ENCODE peak calls at places on chromosomes 13 and 19, in six cellular contexts. Y is A549, P is HEK293T, J is K562, T is GM12878, H is HepG2. M is an unnamed sample.

GRCh38 chr19:54415901-54416621 is 797 bp downstream of the TTYH1 start:
- DNase-seq in Y (no peak), P (no peak), J (no peak), T (no peak), H (no peak), M (no peak)

GRCh38 chr13:83327091-83327490 is 555.2 kb downstream of the SLITRK1 start:
- DNase-seq in Y (no peak), P (no peak), J (no peak), T (no peak), H (no peak), M (no peak)

GRCh38 chr13:41652735-41653361 is 195.5 kb downstream of the RGCC start:
- DNase-seq in Y (peak; percentile 7), P (no peak), J (peak; percentile 21), T (no peak), H (peak; percentile 62), M (peak; percentile 79)

GRCh38 chr13:77207943-77208342 is 119.0 kb downstream of the MYCBP2 start:
- DNase-seq in Y (no peak), P (no peak), J (no peak), T (no peak), H (no peak), M (peak; percentile 96)

GRCh38 chr13:42925626-42926025 is 66.4 kb downstream of the EPSTI1 start:
- DNase-seq in Y (no peak), P (no peak), J (no peak), T (no peak), H (no peak), M (no peak)

GRCh38 chr19:57870225-57870624 is 18.6 kb downstream of the ZNF814 start:
- DNase-seq in Y (no peak), P (no peak), J (no peak), T (no peak), H (no peak), M (no peak)

GRCh38 chr19:54123682-54124081 is 8.1 kb downstream of the PRPF31 start:
- DNase-seq in Y (no peak), P (no peak), J (no peak), T (no peak), H (no peak), M (no peak)

GRCh38 chr13:31213681-31214289 is 14.0 kb downstream of the B3GLCT start:
- DNase-seq in Y (no peak), P (no peak), J (no peak), T (no peak), H (no peak), M (peak; percentile 20)

GRCh38 chr19:10701955-10702307 is 692 bp downstream of the QTRT1 start:
- DNase-seq in Y (no peak), P (peak; percentile 47), J (peak; percentile 80), T (no peak), H (peak; percentile 56), M (no peak)

GRCh38 chr19:54142166-54142780 is 4.7 kb downstream of the CNOT3 start:
- DNase-seq in Y (no peak), P (no peak), J (no peak), T (no peak), H (no peak), M (peak; percentile 46)

GRCh38 chr19:10271543-10272086 is 695 bp downstream of the ICAM1 start:
- DNase-seq in Y (no peak), P (no peak), J (no peak), T (no peak), H (no peak), M (peak; percentile 56)

GRCh38 chr13:30240608-30241007 is 66.7 kb downstream of the KATNAL1 start:
- DNase-seq in Y (no peak), P (no peak), J (no peak), T (no peak), H (no peak), M (no peak)

GRCh38 chr19:18401580-18402112 is 4.2 kb upstream of the LRRC25 start:
- DNase-seq in Y (no peak), P (peak; percentile 40), J (peak; percentile 85), T (no peak), H (peak; percentile 76), M (peak; percentile 69)

GRCh38 chr19:49847731-49848696 is 2.9 kb upstream of the PTOV1 start:
- DNase-seq in Y (no peak), P (no peak), J (peak; percentile 86), T (no peak), H (no peak), M (peak; percentile 91)

GRCh38 chr19:4977299-4978174 is 8.6 kb downstream of the KDM4B start:
- DNase-seq in Y (no peak), P (no peak), J (no peak), T (no peak), H (no peak), M (peak; percentile 95)

GRCh38 chr13:39433705-39434104 is 169.3 kb downstream of the LHFPL6 start:
- DNase-seq in Y (no peak), P (no peak), J (no peak), T (no peak), H (no peak), M (no peak)

GRCh38 chr19:46000497-46001246 is 5.4 kb downstream of the CCDC61 start:
- DNase-seq in Y (no peak), P (peak; percentile 82), J (peak; percentile 72), T (no peak), H (no peak), M (no peak)

GRCh38 chr19:27779953-27780352 is 1433.0 kb downstream of the UQCRFS1 start:
- DNase-seq in Y (no peak), P (no peak), J (no peak), T (no peak), H (no peak), M (no peak)

GRCh38 chr13:111324736-111325135 is 4.3 kb downstream of the TEX29 start:
- DNase-seq in Y (no peak), P (no peak), J (no peak), T (no peak), H (no peak), M (no peak)

GRCh38 chr13:111323950-111324651 is 3.7 kb downstream of the TEX29 start:
- DNase-seq in Y (no peak), P (no peak), J (no peak), T (no peak), H (no peak), M (peak; percentile 5)

GRCh38 chr13:111325941-111326620 is 5.6 kb downstream of the TEX29 start:
- DNase-seq in Y (no peak), P (no peak), J (no peak), T (no peak), H (no peak), M (no peak)

GRCh38 chr13:111326621-111326965 is 6.2 kb downstream of the TEX29 start:
- DNase-seq in Y (no peak), P (no peak), J (no peak), T (no peak), H (no peak), M (no peak)

DNA sequence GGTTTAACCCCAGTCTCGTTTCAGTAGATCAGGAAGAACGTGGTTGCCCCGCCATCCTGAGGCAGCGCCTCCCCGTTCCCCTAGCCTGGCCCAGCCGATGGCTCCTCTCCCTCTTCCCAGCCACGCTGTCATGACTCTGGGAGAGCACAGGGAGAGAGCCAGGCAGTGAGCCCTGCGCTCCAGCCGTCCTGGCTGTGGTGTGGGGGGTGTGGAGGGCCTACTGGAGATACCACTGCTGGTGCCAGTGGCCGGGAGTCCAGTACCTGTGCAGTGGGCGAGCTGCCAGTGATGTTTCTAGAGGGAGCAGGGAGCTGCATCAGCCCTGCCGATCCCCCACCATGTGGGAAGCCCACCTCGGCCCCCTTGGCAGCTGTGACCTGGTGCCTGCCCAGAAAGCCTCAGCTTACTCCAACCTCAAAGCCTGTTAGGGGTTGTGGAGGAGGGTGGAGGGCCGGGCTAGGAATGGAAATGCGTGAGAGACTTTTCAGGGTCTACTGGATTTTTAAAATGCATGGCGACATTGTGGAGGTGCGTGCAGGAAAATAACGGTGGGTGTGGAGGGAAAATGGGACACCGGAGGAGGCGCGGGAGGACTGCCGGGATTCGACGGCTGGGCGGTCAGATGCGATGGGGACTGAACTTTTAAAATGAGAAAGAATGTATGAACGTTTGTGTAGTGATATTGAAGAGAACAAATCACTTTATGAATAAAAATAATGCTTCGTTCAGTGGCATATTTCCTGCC is 4.9 kb downstream of the TEX29 start:
- DNase-seq in Y (no peak), P (no peak), J (no peak), T (no peak), H (no peak), M (no peak)
- TF ChIP-seq BHLHE40 in Y (no peak), P (no peak), J (no peak), T (no peak), H (no peak), M (no peak)

DNA sequence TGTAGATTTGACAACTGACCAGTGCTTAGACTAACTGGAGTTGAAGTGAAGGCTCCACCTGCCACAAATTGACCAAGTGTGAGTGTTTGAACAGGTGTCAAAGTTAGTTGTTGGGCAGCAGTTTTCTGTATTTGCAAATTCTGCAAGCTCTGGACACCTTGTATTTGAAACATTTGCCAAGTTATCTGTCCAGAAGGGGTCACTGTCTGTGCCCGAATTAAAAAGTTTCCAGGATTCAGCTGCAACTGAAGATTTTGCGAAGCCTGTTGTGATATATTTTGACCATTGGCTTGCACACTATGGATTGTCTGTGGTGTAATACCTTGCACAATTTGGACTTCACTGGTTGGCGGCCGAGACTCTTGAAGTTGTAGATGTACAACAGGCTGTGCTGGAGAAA is 1690.7 kb downstream of the SLITRK5 start:
- DNase-seq in Y (no peak), P (no peak), J (no peak), T (no peak), H (no peak), M (peak; percentile 0)
- TF ChIP-seq BHLHE40 in Y (no peak), P (no peak), J (no peak), T (no peak), H (no peak), M (no peak)

DNA sequence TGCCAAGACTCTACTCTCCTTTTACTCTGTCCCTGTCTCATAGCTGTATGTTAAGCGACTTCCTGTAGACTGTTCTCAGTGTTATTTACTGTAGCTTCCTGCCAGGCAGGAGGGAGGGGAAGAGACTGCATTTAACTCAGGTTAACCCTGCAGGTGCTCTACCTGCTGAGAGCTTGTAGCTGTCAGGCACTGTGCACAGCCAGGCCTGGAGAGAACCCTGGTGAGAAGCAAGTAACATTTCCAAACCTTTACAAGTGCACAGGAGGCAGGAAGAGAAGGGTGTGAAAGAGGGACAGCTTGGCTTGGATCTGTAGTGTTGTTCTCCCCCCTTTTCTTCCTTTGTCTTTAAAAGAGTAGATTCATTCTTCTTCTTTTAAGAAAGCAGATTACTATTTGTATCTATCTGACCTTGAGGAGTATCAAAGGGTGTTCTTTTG is 167.1 kb downstream of the LMO7 start:
- DNase-seq in Y (no peak), P (no peak), J (no peak), T (no peak), H (no peak), M (no peak)
- TF ChIP-seq BHLHE40 in Y (no peak), P (no peak), J (no peak), T (no peak), H (no peak), M (no peak)

DNA sequence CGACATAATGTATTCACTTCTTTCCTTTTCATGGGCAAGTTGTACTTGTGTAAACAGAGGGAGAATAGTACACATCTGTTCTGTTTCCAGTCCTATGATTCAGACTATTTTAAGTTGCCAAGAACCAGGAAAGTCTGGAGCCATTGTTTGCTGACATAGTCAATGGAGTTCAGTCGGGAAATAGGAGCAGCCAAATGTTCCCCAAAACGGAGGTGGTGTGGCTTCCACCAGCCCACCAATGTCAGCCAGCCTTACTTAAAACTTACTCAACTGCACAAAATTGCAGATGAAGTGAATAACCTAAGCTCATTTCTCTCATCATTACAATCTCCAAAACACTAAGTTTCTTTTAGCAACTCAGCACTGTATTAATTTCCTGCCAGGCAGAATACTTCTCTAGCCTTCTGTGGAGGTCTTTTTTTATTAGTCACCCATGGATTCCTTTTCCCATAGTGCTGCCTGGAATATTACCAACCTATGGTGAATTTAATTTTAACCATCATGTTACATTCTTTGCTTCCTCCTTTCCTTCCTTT is 22.3 kb upstream of the CSNK1A1L start:
- DNase-seq in Y (no peak), P (no peak), J (no peak), T (no peak), H (no peak), M (peak; percentile 94)
- TF ChIP-seq BHLHE40 in Y (no peak), P (no peak), J (no peak), T (no peak), H (no peak), M (no peak)